ENCODE peak calls at places on chromosomes 2 and 18, in eight cellular contexts. Y is activated CD4-positive, alpha-beta T cell treated with anti-CD3 and anti-CD28 coated beads, Interleukin-2, amount 50 U/mL, for 1 hour; R is pulmonary artery endothelial cell; X is naive thymus-derived CD8-positive, alpha-beta T cell; G is stimulated activated CD8-positive, alpha-beta memory T cell treated with anti-CD3 and anti-CD28 coated beads, Interleukin-4, amount 100 ng/mL, for 4 hours; Z is GDM1; M is NCI-H1105; V is left colon. I is an unnamed sample.

GRCh38 chr2:179746982-179747381 is 114.4 kb downstream of the ZNF385B start:
- DNase-seq in Y (no peak), R (no peak), X (no peak), G (no peak), Z (no peak), M (no peak), V (no peak), I (no peak)

GRCh38 chr2:88099798-88100488 is 27.9 kb downstream of the FABP1 start:
- DNase-seq in Y (no peak), R (no peak), X (no peak), G (no peak), Z (no peak), M (no peak), V (no peak), I (no peak)

GRCh38 chr2:239778861-239779591 is 246.1 kb downstream of the NDUFA10 start:
- DNase-seq in Y (no peak), R (no peak), X (no peak), G (no peak), Z (no peak), M (no peak), V (peak; percentile 16), I (no peak)

GRCh38 chr18:72867721-72868665 is at the start of gene NETO1:
- DNase-seq in Y (no peak), R (no peak), X (no peak), G (no peak), Z (no peak), M (peak; percentile 37), V (no peak), I (no peak)

GRCh38 chr2:17781482-17781881 is 27.5 kb downstream of the GEN1 start:
- DNase-seq in Y (no peak), R (no peak), X (no peak), G (no peak), Z (no peak), M (no peak), V (no peak), I (no peak)

GRCh38 chr2:157261199-157261782 is 3.8 kb downstream of the GALNT5 start:
- DNase-seq in Y (no peak), R (no peak), X (no peak), G (peak; percentile 16), Z (no peak), M (no peak), V (peak; percentile 80), I (peak; percentile 68)

GRCh38 chr2:106277426-106277825 is 83.3 kb upstream of the UXS1 start:
- DNase-seq in Y (no peak), R (no peak), X (no peak), G (no peak), Z (no peak), M (no peak), V (no peak), I (no peak)

GRCh38 chr2:157874997-157875719 is 972 bp downstream of the ACVR1 start:
- DNase-seq in Y (peak; percentile 20), R (no peak), X (peak; percentile 31), G (no peak), Z (no peak), M (no peak), V (no peak), I (peak; percentile 11)

GRCh38 chr2:168626096-168626495 is 170.0 kb downstream of the CERS6 start:
- DNase-seq in Y (no peak), R (no peak), X (no peak), G (no peak), Z (peak; percentile 33), M (no peak), V (peak; percentile 39), I (peak; percentile 31)

GRCh38 chr2:207408086-207408794 is 121.5 kb upstream of the CREB1 start:
- DNase-seq in Y (no peak), R (no peak), X (no peak), G (no peak), Z (no peak), M (peak; percentile 93), V (no peak), I (peak; percentile 9)

GRCh38 chr2:85539361-85540130 is 578 bp downstream of the MAT2A start:
- DNase-seq in Y (peak; percentile 62), R (no peak), X (peak; percentile 77), G (peak; percentile 58), Z (peak; percentile 53), M (no peak), V (peak; percentile 75), I (peak; percentile 71)

GRCh38 chr2:171316755-171317337 is 116.9 kb downstream of the METTL8 start:
- DNase-seq in Y (no peak), R (no peak), X (no peak), G (no peak), Z (no peak), M (no peak), V (no peak), I (no peak)

GRCh38 chr18:45059695-45060094 is 379.0 kb downstream of the SETBP1 start:
- DNase-seq in Y (no peak), R (no peak), X (no peak), G (no peak), Z (peak; percentile 13), M (no peak), V (no peak), I (no peak)

GRCh38 chr2:237790353-237790752 is 8.2 kb upstream of the RBM44 start:
- DNase-seq in Y (no peak), R (no peak), X (no peak), G (no peak), Z (no peak), M (no peak), V (no peak), I (no peak)

GRCh38 chr2:177314194-177314593 is 49.7 kb upstream of the NFE2L2 start:
- DNase-seq in Y (no peak), R (no peak), X (no peak), G (no peak), Z (no peak), M (no peak), V (no peak), I (no peak)

GRCh38 chr2:128661289-128661688 is 342.6 kb upstream of the HS6ST1 start:
- DNase-seq in Y (no peak), R (no peak), X (no peak), G (no peak), Z (no peak), M (no peak), V (no peak), I (no peak)

GRCh38 chr18:47397671-47398319 is 146.3 kb upstream of the SKOR2 start:
- DNase-seq in Y (no peak), R (no peak), X (no peak), G (no peak), Z (no peak), M (no peak), V (no peak), I (peak; percentile 10)

GRCh38 chr2:121705390-121705789 is 31.3 kb downstream of the NIFK start:
- DNase-seq in Y (no peak), R (no peak), X (no peak), G (no peak), Z (no peak), M (no peak), V (no peak), I (no peak)

GRCh38 chr2:141906673-141907072 is 224.1 kb downstream of the LRP1B start:
- DNase-seq in Y (no peak), R (no peak), X (no peak), G (no peak), Z (no peak), M (no peak), V (no peak), I (no peak)

GRCh38 chr2:221569342-221570278 is 2.5 kb downstream of the EPHA4 start:
- DNase-seq in Y (no peak), R (no peak), X (no peak), G (no peak), Z (no peak), M (no peak), V (no peak), I (no peak)

GRCh38 chr2:196059491-196059960 is 9.1 kb downstream of the DNAH7 start:
- DNase-seq in Y (no peak), R (no peak), X (no peak), G (no peak), Z (no peak), M (no peak), V (no peak), I (no peak)

GRCh38 chr18:13630869-13631268 is 95.5 kb downstream of the FAM210A start:
- DNase-seq in Y (no peak), R (no peak), X (no peak), G (no peak), Z (no peak), M (no peak), V (no peak), I (no peak)

GRCh38 chr2:117717072-117717471 is 97.4 kb upstream of the DDX18 start:
- DNase-seq in Y (no peak), R (no peak), X (no peak), G (no peak), Z (no peak), M (no peak), V (no peak), I (no peak)

GRCh38 chr2:61536086-61536722 is 2.0 kb downstream of the XPO1 start:
- DNase-seq in Y (no peak), R (no peak), X (no peak), G (no peak), Z (no peak), M (no peak), V (no peak), I (no peak)

GRCh38 chr2:110783474-110783873 is 51.1 kb downstream of the ACOXL start:
- DNase-seq in Y (no peak), R (no peak), X (no peak), G (no peak), Z (no peak), M (no peak), V (no peak), I (no peak)

GRCh38 chr2:231372326-231372725 is 23.2 kb upstream of the B3GNT7 start:
- DNase-seq in Y (no peak), R (no peak), X (no peak), G (no peak), Z (no peak), M (no peak), V (no peak), I (no peak)

GRCh38 chr2:182379235-182379634 is 47.6 kb downstream of the PDE1A start:
- DNase-seq in Y (no peak), R (no peak), X (no peak), G (no peak), Z (no peak), M (peak; percentile 45), V (no peak), I (no peak)

GRCh38 chr2:101400048-101400447 is 12.7 kb upstream of the CREG2 start:
- DNase-seq in Y (no peak), R (no peak), X (no peak), G (no peak), Z (no peak), M (no peak), V (no peak), I (no peak)

GRCh38 chr2:205889073-205889472 is 196.9 kb downstream of the INO80D start:
- DNase-seq in Y (no peak), R (peak; percentile 26), X (no peak), G (no peak), Z (no peak), M (no peak), V (no peak), I (no peak)

GRCh38 chr2:223101340-223102039 is 49.5 kb downstream of the KCNE4 start:
- DNase-seq in Y (no peak), R (no peak), X (no peak), G (no peak), Z (no peak), M (peak; percentile 21), V (peak; percentile 33), I (no peak)

GRCh38 chr2:33205693-33206434 is 259.1 kb downstream of the LTBP1 start:
- DNase-seq in Y (no peak), R (no peak), X (no peak), G (no peak), Z (no peak), M (no peak), V (no peak), I (no peak)

GRCh38 chr18:72935744-72936143 is 68.0 kb upstream of the NETO1 start:
- DNase-seq in Y (no peak), R (no peak), X (no peak), G (no peak), Z (no peak), M (no peak), V (no peak), I (no peak)

GRCh38 chr18:21306368-21306767 is 64.3 kb downstream of the GREB1L start:
- DNase-seq in Y (no peak), R (no peak), X (no peak), G (no peak), Z (no peak), M (no peak), V (no peak), I (no peak)

GRCh38 chr2:207288628-207289027 is 122.9 kb upstream of the KLF7 start:
- DNase-seq in Y (no peak), R (no peak), X (no peak), G (no peak), Z (no peak), M (no peak), V (no peak), I (no peak)

I was measured in transverse colon.